ENCODE peak calls at places on chromosomes 3 and 15, in eight cellular contexts. P, Z, F, L, C, N, X and K are unnamed samples.
A peak's percentile ranks its signal among the peaks of the same experiment; 100 is the strongest.

GRCh38 chr15:51619331-51620033 is 3.1 kb downstream of the DMXL2 start:
- DNase-seq in X (no peak), L (no peak), N (no peak), Z (no peak), P (no peak), C (no peak), F (no peak), K (no peak)

GRCh38 chr3:14345496-14346150 is 56.8 kb upstream of the SLC6A6 start:
- DNase-seq in L (no peak), F (no peak), C (no peak), X (no peak), Z (no peak), P (no peak), N (no peak), K (no peak)

GRCh38 chr15:58393196-58393790 is 38.5 kb upstream of the LIPC start:
- DNase-seq in F (no peak), X (no peak), P (no peak), N (no peak), C (no peak), Z (no peak), L (no peak), K (no peak)

GRCh38 chr3:143526016-143526540 is 322.2 kb downstream of the SLC9A9 start:
- DNase-seq in Z (no peak), P (no peak), F (no peak), C (no peak), N (no peak), L (no peak), X (no peak), K (no peak)

GRCh38 chr15:99486371-99487336 is 79.1 kb upstream of the MEF2A start:
- DNase-seq in L (no peak), P (peak; percentile 48), X (no peak), Z (no peak), N (no peak), C (peak; percentile 92), F (no peak), K (peak; percentile 56)

GRCh38 chr3:194773216-194773615 is 87.5 kb downstream of the FAM43A start:
- DNase-seq in X (no peak), N (no peak), C (peak; percentile 83), F (no peak), L (no peak), P (no peak), Z (no peak), K (no peak)

GRCh38 chr15:63255485-63255990 is 21.9 kb upstream of the APH1B start:
- DNase-seq in N (no peak), C (no peak), X (no peak), F (no peak), Z (no peak), P (no peak), L (no peak), K (no peak)

GRCh38 chr15:78438595-78439285 is 724 bp downstream of the IREB2 start:
- DNase-seq in Z (no peak), C (no peak), L (no peak), F (peak; percentile 4), X (no peak), P (peak; percentile 55), N (peak; percentile 18), K (peak; percentile 61)

GRCh38 chr3:150544726-150545125 is 1.6 kb downstream of the SERP1 start:
- DNase-seq in X (no peak), N (no peak), C (no peak), F (no peak), Z (no peak), P (no peak), L (no peak), K (no peak)

GRCh38 chr3:155912574-155913190 is 42.2 kb downstream of the GMPS start:
- DNase-seq in X (no peak), P (no peak), C (no peak), N (no peak), Z (no peak), F (no peak), L (no peak), K (no peak)

GRCh38 chr15:70257047-70257446 is 159.3 kb upstream of the TLE3 start:
- DNase-seq in Z (no peak), L (no peak), N (no peak), C (no peak), F (no peak), P (no peak), X (no peak), K (no peak)

GRCh38 chr3:53944019-53944418 is 52.4 kb upstream of the SELENOK start:
- DNase-seq in P (no peak), X (no peak), L (no peak), Z (no peak), C (no peak), N (no peak), F (no peak), K (no peak)

GRCh38 chr3:56137406-56137805 is 330.9 kb downstream of the ERC2 start:
- DNase-seq in N (no peak), Z (no peak), X (no peak), L (no peak), P (no peak), F (no peak), C (no peak), K (no peak)

GRCh38 chr3:174548841-174549623 is 310.1 kb upstream of the NAALADL2 start:
- DNase-seq in X (no peak), Z (no peak), F (no peak), L (no peak), P (no peak), N (no peak), C (no peak), K (no peak)

GRCh38 chr15:74642724-74643367 is 27.2 kb downstream of the CLK3 start:
- DNase-seq in L (peak; percentile 29), P (no peak), N (no peak), F (no peak), C (no peak), X (no peak), Z (no peak), K (no peak)

GRCh38 chr15:70432924-70433500 is 330.3 kb downstream of the UACA start:
- DNase-seq in F (no peak), P (no peak), C (no peak), L (no peak), Z (no peak), N (no peak), X (no peak), K (peak; percentile 75)

GRCh38 chr3:113783980-113784379 is 37.1 kb downstream of the ATP6V1A start:
- DNase-seq in C (no peak), L (peak; percentile 77), Z (no peak), P (no peak), N (no peak), X (no peak), F (no peak), K (no peak)